ENCODE peak calls at places on chromosomes 1 and 21, in seven cellular contexts. One of them, this sample, is unnamed. For H3K4me1, the result is how much of the 10 kb centered on the place peaks cover.

GRCh38 chr1:48115835-48116234 is 106.7 kb upstream of the SLC5A9 start:
- DNase-seq in A549: no peak
- DNase-seq in heart left ventricle: no peak
- DNase-seq in prostate gland: no peak
- DNase-seq in stomach: no peak
- DNase-seq in esophagus squamous epithelium: no peak
- DNase-seq in IMR-90: no peak
- DNase-seq in this sample: no peak

GRCh38 chr1:215599418-215599817 is 32.3 kb downstream of the KCTD3 start:
- DNase-seq in prostate gland: no peak
- DNase-seq in IMR-90: peak
- DNase-seq in A549: no peak
- DNase-seq in stomach: no peak
- DNase-seq in heart left ventricle: no peak
- DNase-seq in esophagus squamous epithelium: no peak
- DNase-seq in this sample: no peak

GRCh38 chr1:36471830-36472641 is 7.9 kb upstream of the MRPS15 start:
- DNase-seq in esophagus squamous epithelium: no peak
- DNase-seq in IMR-90: no peak
- DNase-seq in heart left ventricle: no peak
- DNase-seq in stomach: no peak
- DNase-seq in A549: no peak
- DNase-seq in prostate gland: no peak
- DNase-seq in this sample: no peak

GRCh38 chr1:31954607-31955283 is 16.6 kb upstream of the PTP4A2 start:
- DNase-seq in A549: peak
- DNase-seq in stomach: peak
- DNase-seq in esophagus squamous epithelium: no peak
- DNase-seq in heart left ventricle: peak
- DNase-seq in prostate gland: peak
- DNase-seq in IMR-90: peak
- DNase-seq in this sample: peak

GRCh38 chr21:29145837-29146453 is 15.5 kb downstream of the MAP3K7CL start:
- DNase-seq in esophagus squamous epithelium: no peak
- DNase-seq in heart left ventricle: no peak
- DNase-seq in prostate gland: peak
- DNase-seq in stomach: no peak
- DNase-seq in IMR-90: no peak
- DNase-seq in A549: no peak
- DNase-seq in this sample: no peak

GRCh38 chr1:230379928-230380327 is 46.2 kb downstream of the PGBD5 start:
- DNase-seq in prostate gland: no peak
- DNase-seq in stomach: no peak
- DNase-seq in esophagus squamous epithelium: no peak
- DNase-seq in heart left ventricle: no peak
- DNase-seq in IMR-90: no peak
- DNase-seq in A549: no peak
- DNase-seq in this sample: no peak

GRCh38 chr1:155083865-155084721 is 5.5 kb downstream of the EFNA3 start:
- DNase-seq in IMR-90: no peak
- DNase-seq in prostate gland: peak
- DNase-seq in A549: no peak
- DNase-seq in esophagus squamous epithelium: no peak
- DNase-seq in stomach: no peak
- DNase-seq in heart left ventricle: no peak
- DNase-seq in this sample: peak

GRCh38 chr1:80375662-80376061 is 1369.1 kb upstream of the ADGRL4 start:
- DNase-seq in IMR-90: peak
- DNase-seq in prostate gland: no peak
- DNase-seq in stomach: no peak
- DNase-seq in esophagus squamous epithelium: no peak
- DNase-seq in heart left ventricle: no peak
- DNase-seq in A549: no peak
- DNase-seq in this sample: no peak

GRCh38 chr1:202200112-202200548 is 6.5 kb downstream of the LGR6 start:
- DNase-seq in esophagus squamous epithelium: no peak
- DNase-seq in stomach: peak
- DNase-seq in heart left ventricle: no peak
- DNase-seq in A549: peak
- DNase-seq in IMR-90: peak
- DNase-seq in prostate gland: no peak
- DNase-seq in this sample: no peak

GRCh38 chr1:80675469-80675868 is 1125.3 kb upstream of the ADGRL2 start:
- DNase-seq in IMR-90: no peak
- DNase-seq in stomach: no peak
- DNase-seq in heart left ventricle: no peak
- DNase-seq in prostate gland: no peak
- DNase-seq in esophagus squamous epithelium: no peak
- DNase-seq in A549: no peak
- DNase-seq in this sample: no peak

GRCh38 chr1:228490120-228491078 is 3.2 kb downstream of the RNF187 start:
- DNase-seq in stomach: no peak
- DNase-seq in heart left ventricle: peak
- DNase-seq in IMR-90: peak
- DNase-seq in A549: no peak
- DNase-seq in esophagus squamous epithelium: no peak
- DNase-seq in prostate gland: peak
- DNase-seq in this sample: peak

GRCh38 chr1:219049411-219049943 is 124.2 kb upstream of the LYPLAL1 start:
- DNase-seq in heart left ventricle: no peak
- DNase-seq in stomach: no peak
- DNase-seq in prostate gland: no peak
- DNase-seq in A549: no peak
- DNase-seq in esophagus squamous epithelium: no peak
- DNase-seq in IMR-90: peak
- DNase-seq in this sample: no peak

GRCh38 chr1:2912424-2912823 is 108.8 kb upstream of the ACTRT2 start:
- DNase-seq in stomach: no peak
- DNase-seq in esophagus squamous epithelium: no peak
- DNase-seq in prostate gland: no peak
- DNase-seq in IMR-90: no peak
- DNase-seq in heart left ventricle: no peak
- DNase-seq in A549: no peak
- DNase-seq in this sample: no peak

GRCh38 chr1:2916153-2916552 is 105.1 kb upstream of the ACTRT2 start:
- DNase-seq in A549: no peak
- DNase-seq in prostate gland: no peak
- DNase-seq in stomach: no peak
- DNase-seq in IMR-90: no peak
- DNase-seq in esophagus squamous epithelium: no peak
- DNase-seq in heart left ventricle: no peak
- DNase-seq in this sample: no peak

GRCh38 chr1:2916706-2917105 is 104.6 kb upstream of the ACTRT2 start:
- DNase-seq in heart left ventricle: no peak
- DNase-seq in A549: no peak
- DNase-seq in stomach: no peak
- DNase-seq in esophagus squamous epithelium: no peak
- DNase-seq in prostate gland: no peak
- DNase-seq in IMR-90: no peak
- DNase-seq in this sample: no peak

GRCh38 chr1:2913091-2913490 is 108.2 kb upstream of the ACTRT2 start:
- DNase-seq in A549: no peak
- DNase-seq in stomach: no peak
- DNase-seq in IMR-90: no peak
- DNase-seq in prostate gland: no peak
- DNase-seq in heart left ventricle: no peak
- DNase-seq in esophagus squamous epithelium: no peak
- DNase-seq in this sample: no peak

GRCh38 chr1:2914702-2915101 is 106.6 kb upstream of the ACTRT2 start:
- DNase-seq in IMR-90: no peak
- DNase-seq in heart left ventricle: no peak
- DNase-seq in A549: no peak
- DNase-seq in esophagus squamous epithelium: no peak
- DNase-seq in prostate gland: no peak
- DNase-seq in stomach: no peak
- DNase-seq in this sample: no peak
- TF ChIP-seq CTCF in IMR-90: no peak
- TF ChIP-seq CTCF in heart left ventricle: no peak
- TF ChIP-seq CTCF in A549: no peak
- TF ChIP-seq CTCF in esophagus squamous epithelium: no peak
- TF ChIP-seq CTCF in prostate gland: no peak
- TF ChIP-seq CTCF in stomach: no peak
- TF ChIP-seq CTCF in this sample: no peak

DNA sequence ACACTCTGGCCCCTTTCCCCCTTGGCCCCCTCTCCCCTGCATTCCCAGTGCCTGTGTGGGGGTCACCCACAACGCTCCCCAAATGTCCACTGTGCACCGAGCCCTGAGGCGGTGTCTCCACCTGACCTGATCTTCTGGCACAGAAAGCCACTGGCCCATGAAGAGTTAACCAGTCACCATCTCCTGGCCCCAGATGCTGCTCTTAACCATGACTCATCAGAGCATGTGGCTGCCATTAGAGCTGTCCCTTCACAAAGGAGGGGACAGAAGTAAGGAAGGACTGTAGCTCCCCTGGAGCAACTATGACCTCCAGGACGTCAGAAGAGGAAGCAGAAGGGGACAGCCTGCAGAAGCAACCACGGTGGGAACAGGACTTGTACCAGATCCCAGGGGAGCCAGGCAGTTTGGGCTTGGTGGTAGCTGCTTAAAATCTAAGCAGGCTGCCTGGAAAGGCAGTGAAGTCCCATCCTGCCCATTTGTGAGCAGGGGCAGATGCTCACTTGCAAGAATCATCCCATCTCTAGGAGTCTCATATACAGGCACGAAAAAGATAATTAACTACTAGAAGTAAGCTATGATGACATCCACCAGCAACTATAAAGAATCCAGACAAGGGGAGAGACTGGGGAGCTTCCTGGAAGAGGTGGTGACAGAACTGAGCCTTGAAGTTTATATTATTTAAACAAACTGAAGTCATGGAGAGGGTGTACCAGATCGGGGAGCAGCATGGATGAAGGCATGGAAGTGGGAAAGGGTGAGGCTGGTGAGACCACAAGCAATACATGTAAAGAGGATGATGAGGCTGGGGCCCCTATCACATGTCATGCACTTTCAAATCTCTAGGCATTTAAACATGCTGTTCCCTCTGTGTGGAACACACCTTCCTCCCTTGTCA is 1.1 kb upstream of the TTC39A start:
- DNase-seq in heart left ventricle: no peak
- DNase-seq in prostate gland: peak
- DNase-seq in IMR-90: peak
- DNase-seq in A549: peak
- DNase-seq in stomach: peak
- DNase-seq in esophagus squamous epithelium: no peak
- DNase-seq in this sample: no peak
- TF ChIP-seq POLR2A in heart left ventricle: no peak
- TF ChIP-seq POLR2A in prostate gland: no peak
- TF ChIP-seq POLR2A in IMR-90: no peak
- TF ChIP-seq POLR2A in A549: no peak
- TF ChIP-seq POLR2A in stomach: no peak
- TF ChIP-seq POLR2A in esophagus squamous epithelium: no peak
- TF ChIP-seq POLR2A in this sample: no peak

GRCh38 chr1:8407652-8408051 is 89.7 kb downstream of the SLC45A1 start:
- DNase-seq in A549: no peak
- DNase-seq in IMR-90: no peak
- DNase-seq in prostate gland: no peak
- DNase-seq in stomach: no peak
- DNase-seq in heart left ventricle: no peak
- DNase-seq in esophagus squamous epithelium: no peak
- DNase-seq in this sample: no peak

GRCh38 chr1:8409107-8409506 is 91.2 kb downstream of the SLC45A1 start:
- DNase-seq in A549: no peak
- DNase-seq in esophagus squamous epithelium: no peak
- DNase-seq in stomach: no peak
- DNase-seq in prostate gland: no peak
- DNase-seq in IMR-90: peak
- DNase-seq in heart left ventricle: no peak
- DNase-seq in this sample: no peak

GRCh38 chr1:8406011-8406410 is 88.1 kb downstream of the SLC45A1 start:
- DNase-seq in stomach: no peak
- DNase-seq in IMR-90: no peak
- DNase-seq in esophagus squamous epithelium: no peak
- DNase-seq in heart left ventricle: no peak
- DNase-seq in prostate gland: no peak
- DNase-seq in A549: no peak
- DNase-seq in this sample: no peak

GRCh38 chr1:8408151-8408839 is 90.4 kb downstream of the SLC45A1 start:
- DNase-seq in heart left ventricle: peak
- DNase-seq in A549: no peak
- DNase-seq in prostate gland: peak
- DNase-seq in esophagus squamous epithelium: no peak
- DNase-seq in stomach: peak
- DNase-seq in IMR-90: peak
- DNase-seq in this sample: peak

DNA sequence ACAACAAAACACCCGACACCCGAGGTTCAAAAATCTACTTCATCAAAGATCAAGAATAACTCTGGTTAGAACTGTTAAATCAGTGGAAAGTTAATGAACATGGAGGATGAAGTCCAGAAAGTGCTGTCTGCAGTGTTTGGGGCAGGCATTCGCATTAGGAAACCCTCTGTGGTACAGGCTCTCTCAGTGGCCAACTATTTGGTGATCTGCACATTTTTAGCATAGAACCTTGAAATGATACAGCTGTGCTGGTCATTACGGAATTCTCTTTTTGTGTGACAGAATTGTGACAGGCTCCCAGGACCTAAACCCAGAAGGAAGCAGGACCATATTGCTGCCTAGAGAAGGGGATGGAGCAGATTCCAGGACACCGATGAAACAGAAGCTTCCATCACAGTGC is 89.0 kb downstream of the SLC45A1 start:
- DNase-seq in esophagus squamous epithelium: no peak
- DNase-seq in A549: no peak
- DNase-seq in stomach: no peak
- DNase-seq in IMR-90: no peak
- DNase-seq in heart left ventricle: no peak
- DNase-seq in prostate gland: no peak
- DNase-seq in this sample: no peak
- H3K4me1 ChIP-seq in esophagus squamous epithelium: half or more
- H3K4me1 ChIP-seq in A549: under half
- H3K4me1 ChIP-seq in stomach: half or more
- H3K4me1 ChIP-seq in IMR-90: under half
- H3K4me1 ChIP-seq in heart left ventricle: half or more
- H3K4me1 ChIP-seq in prostate gland: under half
- H3K4me1 ChIP-seq in this sample: under half

DNA sequence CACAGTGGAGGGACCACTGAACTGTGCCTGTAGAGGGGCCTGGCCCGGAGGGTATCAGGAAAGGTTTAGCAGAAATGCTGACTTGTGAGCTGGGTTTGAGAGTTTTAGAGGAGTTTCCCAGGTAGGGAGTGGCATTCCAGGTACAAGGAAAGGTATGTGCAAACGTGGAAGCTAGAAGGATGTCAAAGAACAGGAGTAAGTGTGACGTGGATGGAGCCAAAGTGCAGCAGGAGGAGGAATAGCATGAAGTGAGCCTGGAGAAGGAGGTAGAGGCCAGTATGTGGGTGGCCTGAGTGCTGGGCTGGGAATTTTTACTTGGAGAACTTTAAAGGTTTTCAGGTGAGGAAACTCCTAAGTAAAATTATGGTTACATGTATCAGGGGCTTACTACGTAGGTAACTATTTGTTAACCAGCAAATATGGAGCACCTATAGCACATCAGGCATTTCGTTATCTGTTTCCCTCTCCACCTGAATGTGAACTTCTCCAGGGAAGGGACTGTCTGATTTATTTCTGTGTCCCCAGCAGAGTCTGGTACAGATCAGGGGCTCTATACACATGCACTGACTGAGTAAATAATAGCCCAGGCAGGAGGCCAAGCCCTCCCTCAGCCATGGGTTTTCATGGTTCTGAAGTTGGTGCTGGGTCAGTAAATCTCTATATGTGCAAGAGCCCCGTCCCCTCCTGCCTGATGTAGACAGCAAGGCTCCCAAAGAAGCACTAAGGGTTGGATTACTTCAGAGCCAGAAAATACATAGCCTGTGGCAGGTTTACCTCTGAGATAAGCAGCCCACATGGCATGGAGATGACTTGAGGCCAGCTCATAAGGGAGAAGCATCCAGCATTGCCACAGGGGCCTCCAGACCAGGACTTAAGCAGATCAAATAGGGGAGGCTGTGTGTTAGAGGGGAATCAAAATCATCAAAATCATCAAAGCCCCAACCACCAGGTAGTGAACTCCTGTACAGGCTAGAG is 43.4 kb downstream of the CDCP2 start:
- DNase-seq in heart left ventricle: no peak
- DNase-seq in prostate gland: no peak
- DNase-seq in A549: no peak
- DNase-seq in stomach: peak
- DNase-seq in IMR-90: peak
- DNase-seq in esophagus squamous epithelium: no peak
- DNase-seq in this sample: no peak
- TF ChIP-seq CTCF in heart left ventricle: no peak
- TF ChIP-seq CTCF in prostate gland: no peak
- TF ChIP-seq CTCF in A549: no peak
- TF ChIP-seq CTCF in stomach: no peak
- TF ChIP-seq CTCF in IMR-90: no peak
- TF ChIP-seq CTCF in esophagus squamous epithelium: no peak
- TF ChIP-seq CTCF in this sample: no peak

This sample was measured in right lobe of liver.